ENCODE peak calls at places on chromosomes 1 and 21, in four cellular contexts. X, H, K and W are unnamed samples.

GRCh38 chr1:48674641-48675040 is 102.0 kb downstream of the BEND5 start:
- DNase-seq in K (no peak), H (peak; percentile 45), X (peak; percentile 79), W (peak; percentile 13)

GRCh38 chr1:117096871-117097842 is 24.4 kb downstream of the TRIM45 start:
- DNase-seq in X (peak; percentile 50), H (no peak), K (no peak), W (no peak)

GRCh38 chr1:183218039-183218618 is 32.1 kb downstream of the LAMC2 start:
- DNase-seq in H (no peak), X (peak; percentile 44), K (no peak), W (no peak)

GRCh38 chr21:26961704-26962103 is 5.2 kb downstream of the ADAMTS5 start:
- DNase-seq in K (no peak), X (peak; percentile 32), H (no peak), W (no peak)

GRCh38 chr1:209207126-209207700 is 376.3 kb upstream of the CAMK1G start:
- DNase-seq in K (no peak), H (no peak), X (no peak), W (no peak)

GRCh38 chr1:235357485-235358378 is 9.5 kb upstream of the TBCE start:
- DNase-seq in H (no peak), K (no peak), X (peak; percentile 15), W (no peak)

GRCh38 chr1:54475357-54476230 is 69.4 kb upstream of the SSBP3 start:
- DNase-seq in X (no peak), H (no peak), K (no peak), W (no peak)

GRCh38 chr1:205443585-205444299 is 12.1 kb downstream of the BLACAT1 start:
- DNase-seq in K (no peak), X (no peak), H (no peak), W (no peak)

GRCh38 chr1:7783178-7783711 is 846 bp upstream of the PER3 start:
- DNase-seq in H (no peak), X (peak; percentile 62), K (no peak), W (peak; percentile 86)

GRCh38 chr1:16009030-16009460 is 5.0 kb downstream of the SRARP start:
- DNase-seq in H (no peak), K (peak; percentile 55), X (peak; percentile 82), W (peak; percentile 83)

GRCh38 chr1:230422221-230422981 is 3.7 kb downstream of the PGBD5 start:
- DNase-seq in H (no peak), K (no peak), X (no peak), W (no peak)

GRCh38 chr1:27045973-27046558 is 33.4 kb upstream of the TENT5B start:
- DNase-seq in H (no peak), K (peak; percentile 31), X (peak; percentile 81), W (peak; percentile 71)

GRCh38 chr1:109485001-109485400 is 1.3 kb downstream of the ATXN7L2 start:
- DNase-seq in K (no peak), H (no peak), X (peak; percentile 36), W (no peak)

GRCh38 chr1:22412932-22413727 is 38.5 kb upstream of the ZBTB40 start:
- DNase-seq in X (peak; percentile 76), H (no peak), K (no peak), W (peak; percentile 46)

GRCh38 chr1:8563944-8564537 is 246.1 kb downstream of the SLC45A1 start:
- DNase-seq in H (no peak), K (no peak), X (no peak), W (no peak)

GRCh38 chr1:24875257-24875656 is 54.8 kb downstream of the RUNX3 start:
- DNase-seq in H (no peak), X (no peak), K (no peak), W (no peak)

GRCh38 chr1:181583598-181583997 is 100.3 kb downstream of the CACNA1E start:
- DNase-seq in H (no peak), K (no peak), X (no peak), W (no peak)

GRCh38 chr1:88731475-88731874 is 47.4 kb downstream of the PKN2 start:
- DNase-seq in K (no peak), H (peak; percentile 60), X (peak; percentile 91), W (peak; percentile 62)

GRCh38 chr1:38029081-38029681 is 16.6 kb downstream of the UTP11 start:
- DNase-seq in X (peak; percentile 61), H (no peak), K (no peak), W (no peak)

GRCh38 chr1:58933599-58933926 is 149.7 kb upstream of the JUN start:
- DNase-seq in X (no peak), K (no peak), H (no peak), W (no peak)

GRCh38 chr1:236685917-236686814 is at the start of gene ACTN2:
- DNase-seq in H (no peak), K (peak; percentile 5), X (peak; percentile 59), W (peak; percentile 83)

GRCh38 chr1:153962088-153963029 is 978 bp downstream of the SLC39A1 start:
- DNase-seq in X (peak; percentile 82), H (no peak), K (no peak), W (peak; percentile 52)

GRCh38 chr1:193558491-193559028 is 372.1 kb upstream of the B3GALT2 start:
- DNase-seq in X (peak; percentile 95), K (no peak), H (peak; percentile 36), W (peak; percentile 11)

GRCh38 chr1:56686171-56686570 is 41.1 kb downstream of the PRKAA2 start:
- DNase-seq in X (peak; percentile 66), H (no peak), K (no peak), W (no peak)